ENCODE peak calls at places on chromosome 10, in four cellular contexts. V is uterus, K is OCI-LY7, A is AG10803. C is an unnamed sample.

GRCh38 chr10:56351909-56352630 is 9.0 kb downstream of the ZWINT start:
- DNase-seq in V (no peak), K (no peak), A (no peak), C (no peak)

GRCh38 chr10:132363376-132363775 is 31.4 kb downstream of the LRRC27 start:
- DNase-seq in V (no peak), K (no peak), A (no peak), C (no peak)

GRCh38 chr10:49609283-49610014 is 661 bp upstream of the SLC18A3 start:
- DNase-seq in V (no peak), K (no peak), A (no peak), C (no peak)

GRCh38 chr10:12397147-12397896 is 48.0 kb downstream of the CAMK1D start:
- DNase-seq in V (no peak), K (no peak), A (no peak), C (no peak)

GRCh38 chr10:44761076-44761475 is 150.1 kb upstream of the TMEM72 start:
- DNase-seq in V (no peak), K (no peak), A (no peak), C (no peak)

GRCh38 chr10:107165007-107165406 is 501 bp upstream of the SORCS1 start:
- DNase-seq in V (no peak), K (no peak), A (no peak), C (no peak)

GRCh38 chr10:63465293-63466167 is at the start of gene JMJD1C:
- DNase-seq in V (peak; percentile 83), K (peak; percentile 61), A (peak; percentile 91), C (peak; percentile 92)

GRCh38 chr10:19945275-19945674 is 129.0 kb downstream of the PLXDC2 start:
- DNase-seq in V (peak; percentile 55), K (no peak), A (no peak), C (no peak)

GRCh38 chr10:11874568-11875182 is 51.5 kb downstream of the PROSER2 start:
- DNase-seq in V (peak; percentile 67), K (no peak), A (no peak), C (no peak)

GRCh38 chr10:24665001-24665400 is 58.7 kb downstream of the ARHGAP21 start:
- DNase-seq in V (no peak), K (no peak), A (no peak), C (no peak)

GRCh38 chr10:80530816-80531215 is 6.9 kb upstream of the SH2D4B start:
- DNase-seq in V (no peak), K (no peak), A (no peak), C (no peak)

GRCh38 chr10:122010405-122011050 is 21.6 kb downstream of the TACC2 start:
- DNase-seq in V (no peak), K (no peak), A (no peak), C (peak; percentile 44)

GRCh38 chr10:18456984-18457383 is 194.4 kb downstream of the NSUN6 start:
- DNase-seq in V (no peak), K (no peak), A (no peak), C (no peak)

GRCh38 chr10:9230625-9231024 is 1176.1 kb downstream of the GATA3 start:
- DNase-seq in V (no peak), K (no peak), A (no peak), C (no peak)

GRCh38 chr10:61662794-61663259 is at the start of gene CABCOCO1:
- DNase-seq in V (peak; percentile 67), K (no peak), A (peak; percentile 58), C (no peak)

GRCh38 chr10:110531687-110532086 is 34.0 kb downstream of the DUSP5 start:
- DNase-seq in V (no peak), K (peak; percentile 5), A (no peak), C (no peak)

GRCh38 chr10:26860542-26861325 is at the start of gene ABI1:
- DNase-seq in V (peak; percentile 97), K (peak; percentile 99), A (peak; percentile 98), C (peak; percentile 95)
- TF ChIP-seq CTCF in V (peak; percentile 48), K (no peak), A (peak; percentile 73), C (no peak)

GRCh38 chr10:100562806-100563293 is 27.1 kb downstream of the HIF1AN start:
- DNase-seq in V (peak; percentile 15), K (no peak), A (peak; percentile 44), C (peak; percentile 77)
- TF ChIP-seq CTCF in V (peak; percentile 8), K (peak; percentile 16), A (peak; percentile 51), C (peak; percentile 59)

GRCh38 chr10:105675333-105675732 is 1034.2 kb downstream of the SORCS3 start:
- DNase-seq in V (no peak), K (no peak), A (no peak), C (no peak)

GRCh38 chr10:105681051-105681450 is 1040.0 kb downstream of the SORCS3 start:
- DNase-seq in V (no peak), K (no peak), A (no peak), C (peak; percentile 37)

GRCh38 chr10:105682911-105683310 is 1041.8 kb downstream of the SORCS3 start:
- DNase-seq in V (no peak), K (no peak), A (no peak), C (no peak)

GRCh38 chr10:105679781-105680180 is 1038.7 kb downstream of the SORCS3 start:
- DNase-seq in V (no peak), K (no peak), A (no peak), C (no peak)
- TF ChIP-seq CTCF in V (no peak), K (no peak), A (no peak), C (no peak)

DNA sequence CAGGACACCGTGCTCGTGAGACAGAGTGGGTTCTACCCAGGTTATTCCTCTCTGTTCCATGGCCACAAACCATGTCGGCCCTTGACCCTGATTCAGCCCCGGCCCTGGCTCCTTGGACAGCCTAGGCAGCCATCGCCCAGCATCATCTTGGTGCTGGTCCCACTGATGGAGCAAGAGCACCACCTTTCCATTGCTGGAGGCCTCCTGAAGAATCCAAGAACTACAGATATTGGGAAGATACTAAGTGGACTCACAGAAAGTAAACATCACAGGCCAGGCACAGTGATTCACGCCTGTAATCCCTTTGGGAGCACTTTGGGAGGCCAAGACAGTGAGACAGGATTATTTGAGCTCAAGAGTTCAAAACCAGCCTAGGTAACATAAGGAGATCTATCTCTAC is 125.1 kb downstream of the NT5C2 start:
- DNase-seq in V (no peak), K (no peak), A (peak; percentile 29), C (no peak)
- TF ChIP-seq CTCF in V (no peak), K (no peak), A (no peak), C (no peak)

GRCh38 chr10:29011511-29011910 is 277.4 kb upstream of the LYZL1 start:
- DNase-seq in V (no peak), K (no peak), A (no peak), C (no peak)

GRCh38 chr10:29009464-29009863 is 279.4 kb upstream of the LYZL1 start:
- DNase-seq in V (no peak), K (no peak), A (no peak), C (no peak)

GRCh38 chr10:29005988-29006387 is 282.9 kb upstream of the LYZL1 start:
- DNase-seq in V (no peak), K (no peak), A (no peak), C (no peak)

GRCh38 chr10:29007370-29007747 is 281.5 kb upstream of the LYZL1 start:
- DNase-seq in V (no peak), K (no peak), A (no peak), C (no peak)

DNA sequence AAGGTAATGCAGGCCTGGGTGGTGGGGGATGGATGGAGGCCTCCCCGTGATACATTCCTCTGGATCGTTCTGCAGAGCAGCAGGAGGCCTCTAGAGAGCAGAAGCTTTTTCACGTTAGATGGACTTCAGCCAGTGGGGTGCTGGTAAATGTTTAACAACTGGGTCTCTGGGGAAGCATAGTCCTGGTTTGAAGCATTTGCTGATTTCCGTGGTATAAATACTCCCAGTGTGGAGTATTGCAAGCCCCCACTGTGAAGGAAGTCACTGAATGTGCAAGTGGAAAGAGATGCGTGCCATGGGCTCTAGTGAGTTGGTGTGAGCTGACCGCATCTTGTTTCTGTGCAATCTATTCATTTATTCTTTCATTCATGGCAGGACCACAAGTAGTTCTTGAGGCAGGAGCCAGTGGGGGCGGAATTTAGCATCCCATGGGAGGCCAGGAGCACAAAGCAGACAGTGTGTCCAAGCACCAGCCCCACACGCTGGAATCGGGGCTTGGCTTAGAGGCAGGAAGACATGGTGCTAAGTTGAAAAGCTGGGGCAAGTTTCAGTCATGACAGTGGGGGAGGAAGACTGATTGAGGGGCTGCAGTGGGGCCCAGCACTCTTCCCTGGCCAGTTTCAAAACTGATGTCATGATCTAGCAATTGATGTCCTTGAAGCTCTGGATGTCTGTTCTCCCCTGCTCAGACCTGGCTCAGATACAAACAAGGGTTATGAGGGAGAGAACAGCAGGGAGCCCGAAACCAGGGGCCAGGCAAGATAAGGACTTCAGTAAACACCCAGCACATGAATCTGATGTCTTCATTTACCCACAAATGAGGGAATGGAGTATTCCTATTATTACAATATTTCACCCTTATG is 280.9 kb upstream of the LYZL1 start:
- DNase-seq in V (no peak), K (no peak), A (no peak), C (no peak)
- TF ChIP-seq CTCF in V (no peak), K (no peak), A (no peak), C (no peak)

GRCh38 chr10:119111968-119112515 is 8.1 kb downstream of the DENND10 start:
- DNase-seq in V (no peak), K (no peak), A (peak; percentile 84), C (peak; percentile 68)

GRCh38 chr10:119118231-119118630 is 14.3 kb downstream of the DENND10 start:
- DNase-seq in V (no peak), K (no peak), A (no peak), C (no peak)

GRCh38 chr10:119115921-119116320 is 12.0 kb downstream of the DENND10 start:
- DNase-seq in V (no peak), K (no peak), A (no peak), C (no peak)

GRCh38 chr10:119116326-119116951 is 12.5 kb downstream of the DENND10 start:
- DNase-seq in V (no peak), K (no peak), A (no peak), C (no peak)

GRCh38 chr10:119113805-119114732 is 10.2 kb downstream of the DENND10 start:
- DNase-seq in V (no peak), K (no peak), A (peak; percentile 96), C (peak; percentile 97)
- TF ChIP-seq CTCF in V (no peak), K (no peak), A (no peak), C (no peak)

GRCh38 chr10:113600569-113600968 is 47.7 kb downstream of the HABP2 start:
- DNase-seq in V (no peak), K (no peak), A (no peak), C (no peak)

GRCh38 chr10:113604572-113604971 is 51.7 kb downstream of the HABP2 start:
- DNase-seq in V (no peak), K (no peak), A (no peak), C (no peak)

GRCh38 chr10:113605207-113605606 is 52.4 kb downstream of the HABP2 start:
- DNase-seq in V (no peak), K (no peak), A (no peak), C (no peak)

DNA sequence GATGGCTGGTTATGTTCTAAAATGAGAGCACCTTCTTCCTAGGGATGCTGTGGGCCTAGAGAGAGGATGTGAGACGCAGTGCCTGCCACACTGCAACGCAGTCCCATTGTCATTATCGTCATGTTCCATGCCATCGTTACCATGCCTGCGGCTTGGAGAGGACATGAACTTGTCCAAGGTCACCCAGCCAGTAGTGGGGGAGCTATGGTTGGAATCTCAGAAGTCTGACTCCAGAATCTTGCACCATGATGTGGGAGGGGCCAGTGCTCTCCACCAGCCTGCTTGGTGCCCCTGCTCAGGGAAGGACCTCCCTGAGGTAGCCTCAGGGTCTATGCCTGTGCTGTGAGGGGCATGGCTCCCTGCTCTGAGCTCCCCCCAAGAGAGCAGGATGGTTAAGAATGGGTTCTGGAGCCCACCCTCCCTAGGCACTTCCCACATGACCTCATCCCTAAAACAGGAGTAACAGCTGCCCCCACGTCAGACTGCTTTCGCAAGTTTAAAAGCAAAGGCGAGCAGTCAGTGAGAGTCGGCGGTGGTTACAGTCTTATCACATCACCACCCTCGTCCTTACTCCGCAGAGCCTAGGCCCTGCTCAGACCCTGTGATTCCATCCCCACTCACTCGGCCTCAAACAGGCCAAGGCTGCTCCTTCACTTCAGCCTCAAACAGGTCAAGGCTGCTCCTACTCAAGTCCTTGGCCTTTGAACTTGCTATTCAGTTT is 50.4 kb downstream of the HABP2 start:
- DNase-seq in V (no peak), K (no peak), A (no peak), C (no peak)
- TF ChIP-seq CTCF in V (no peak), K (no peak), A (no peak), C (no peak)